ENCODE peak calls at places on chromosomes 11 and 22, in eight cellular contexts. W is fibroblast of pulmonary artery, Y is HFF-Myc, C is AG10803, Z is left ventricle myocardium inferior, G is coronary artery, P is nephron progenitor cell, U is mesothelial cell of epicardium. N is an unnamed sample.

GRCh38 chr11:111476366-111476765 is 35.8 kb downstream of the BTG4 start:
- DNase-seq in Z (no peak), G (no peak), Y (no peak), W (no peak), U (no peak), P (no peak), C (peak; percentile 27), N (no peak)

GRCh38 chr11:101442936-101443521 is 140.8 kb downstream of the TRPC6 start:
- DNase-seq in P (no peak), Z (no peak), U (no peak), C (peak; percentile 69), W (no peak), G (no peak), Y (no peak), N (no peak)

GRCh38 chr11:128506999-128507591 is 80.3 kb downstream of the ETS1 start:
- DNase-seq in P (peak; percentile 11), C (peak; percentile 98), U (no peak), Y (peak; percentile 94), G (peak; percentile 93), Z (peak; percentile 83), W (peak; percentile 93), N (peak; percentile 67)

GRCh38 chr22:50481045-50481439 is 301 bp upstream of the ADM2 start:
- DNase-seq in P (no peak), G (no peak), Z (no peak), C (no peak), W (no peak), Y (no peak), U (no peak), N (no peak)

GRCh38 chr11:72629266-72629665 is 45.0 kb downstream of the PDE2A start:
- DNase-seq in P (no peak), W (no peak), U (no peak), G (no peak), Y (no peak), Z (peak; percentile 71), C (peak; percentile 34), N (no peak)

GRCh38 chr11:31802000-31802551 is 9.0 kb downstream of the PAX6 start:
- DNase-seq in U (no peak), P (no peak), C (no peak), W (no peak), Z (no peak), G (no peak), Y (no peak), N (no peak)

GRCh38 chr11:96145163-96145585 is 197.8 kb downstream of the MAML2 start:
- DNase-seq in C (peak; percentile 71), Z (no peak), U (no peak), G (no peak), P (no peak), W (peak; percentile 44), Y (no peak), N (no peak)

GRCh38 chr22:20781272-20781990 is 7.5 kb downstream of the SERPIND1 start:
- DNase-seq in G (no peak), Z (no peak), W (peak; percentile 30), P (no peak), C (peak; percentile 15), Y (no peak), U (no peak), N (no peak)

GRCh38 chr22:28435271-28435825 is 244.3 kb downstream of the TTC28 start:
- DNase-seq in C (no peak), U (no peak), W (no peak), Y (no peak), G (no peak), Z (peak; percentile 44), P (no peak), N (peak; percentile 1)

GRCh38 chr11:2531277-2531986 is 86.6 kb downstream of the KCNQ1 start:
- DNase-seq in W (peak; percentile 60), G (no peak), U (peak; percentile 58), Y (peak; percentile 14), Z (peak; percentile 81), C (peak; percentile 34), P (peak; percentile 94), N (peak; percentile 87)

GRCh38 chr11:69890476-69890875 is 71.3 kb upstream of the FGF3 start:
- DNase-seq in Z (no peak), G (no peak), W (no peak), P (no peak), Y (no peak), U (no peak), C (no peak), N (no peak)

GRCh38 chr22:28505416-28506156 is 174.1 kb downstream of the TTC28 start:
- DNase-seq in G (no peak), Z (no peak), W (no peak), P (peak; percentile 57), C (no peak), U (no peak), Y (no peak), N (no peak)

GRCh38 chr11:126109941-126110731 is 47.5 kb upstream of the CDON start:
- DNase-seq in G (no peak), U (no peak), W (no peak), P (no peak), Z (no peak), Y (no peak), C (peak; percentile 33), N (peak; percentile 12)

GRCh38 chr11:19546325-19546724 is 166.3 kb upstream of the NAV2 start:
- DNase-seq in Z (no peak), P (no peak), G (no peak), C (no peak), W (peak; percentile 19), U (no peak), Y (no peak), N (no peak)

GRCh38 chr11:126072141-126072741 is 9.6 kb upstream of the CDON start:
- DNase-seq in W (no peak), U (no peak), C (no peak), Z (no peak), P (no peak), Y (no peak), G (no peak), N (peak; percentile 33)

GRCh38 chr22:33438273-33438672 is 380.1 kb upstream of the SYN3 start:
- DNase-seq in U (peak; percentile 44), Y (peak; percentile 59), W (peak; percentile 78), C (peak; percentile 77), P (no peak), G (no peak), Z (no peak), N (peak; percentile 21)

GRCh38 chr11:61061081-61061826 is 41.0 kb upstream of the CD5 start:
- DNase-seq in W (peak; percentile 23), Z (no peak), U (no peak), P (no peak), Y (no peak), C (peak; percentile 3), G (peak; percentile 49), N (peak; percentile 55)

GRCh38 chr11:120324932-120325810 is at the start of gene TLCD5:
- DNase-seq in Z (peak; percentile 70), G (peak; percentile 84), W (peak; percentile 67), C (peak; percentile 64), U (peak; percentile 56), P (peak; percentile 84), Y (no peak), N (peak; percentile 71)

GRCh38 chr11:62732830-62733229 is 4.5 kb downstream of the TTC9C start:
- DNase-seq in W (peak; percentile 53), Z (no peak), U (no peak), P (no peak), G (no peak), C (peak; percentile 48), Y (no peak), N (no peak)

GRCh38 chr22:45318558-45319318 is 9.0 kb downstream of the FAM118A start:
- DNase-seq in Y (no peak), C (peak; percentile 37), G (no peak), Z (no peak), W (peak; percentile 20), P (no peak), U (no peak), N (no peak)

GRCh38 chr22:45316796-45317526 is 7.2 kb downstream of the FAM118A start:
- DNase-seq in P (no peak), C (no peak), Y (no peak), W (no peak), G (no peak), Z (no peak), U (no peak), N (no peak)

GRCh38 chr22:45318168-45318557 is 8.4 kb downstream of the FAM118A start:
- DNase-seq in Z (peak; percentile 78), G (peak; percentile 92), C (peak; percentile 85), Y (peak; percentile 81), U (peak; percentile 58), W (peak; percentile 98), P (no peak), N (peak; percentile 56)

GRCh38 chr22:45319319-45319675 is 9.6 kb downstream of the FAM118A start:
- DNase-seq in Y (no peak), P (no peak), U (no peak), Z (peak; percentile 45), W (peak; percentile 72), G (no peak), C (peak; percentile 42), N (no peak)

GRCh38 chr22:45317551-45318167 is 7.9 kb downstream of the FAM118A start:
- DNase-seq in G (peak; percentile 93), Y (no peak), W (peak; percentile 53), C (peak; percentile 57), U (no peak), P (no peak), Z (peak; percentile 50), N (peak; percentile 45)
- TF ChIP-seq CTCF in G (peak; percentile 40), Y (peak; percentile 27), W (peak; percentile 27), C (peak; percentile 53), U (no peak), P (peak; percentile 11), Z (peak; percentile 58), N (peak; percentile 20)

GRCh38 chr11:65118097-65118837 is 766 bp upstream of the ZNHIT2 start:
- DNase-seq in G (no peak), U (no peak), P (no peak), C (no peak), Y (no peak), W (no peak), Z (no peak), N (no peak)
- TF ChIP-seq CTCF in G (peak; percentile 14), U (peak; percentile 70), P (peak; percentile 2), C (no peak), Y (no peak), W (no peak), Z (peak; percentile 44), N (no peak)

GRCh38 chr11:10302744-10303557 is 1.9 kb upstream of the ADM start:
- DNase-seq in W (peak; percentile 64), G (peak; percentile 87), C (peak; percentile 86), Z (peak; percentile 89), Y (no peak), P (peak; percentile 61), U (no peak), N (peak; percentile 66)
- TF ChIP-seq CTCF in W (no peak), G (no peak), C (no peak), Z (peak; percentile 12), Y (no peak), P (no peak), U (no peak), N (peak; percentile 13)

GRCh38 chr11:127493330-127493729 is 492.8 kb upstream of the KIRREL3 start:
- DNase-seq in Y (peak; percentile 5), Z (no peak), U (no peak), P (no peak), G (no peak), C (peak; percentile 3), W (no peak), N (no peak)
- TF ChIP-seq CTCF in Y (peak; percentile 47), Z (peak; percentile 42), U (peak; percentile 55), P (peak; percentile 50), G (no peak), C (peak; percentile 25), W (peak; percentile 10), N (no peak)